ENCODE peak calls at places on chromosomes 13 and 19, in eight cellular contexts. One of them, this sample, is unnamed.

GRCh38 chr13:73158851-73159250 is 100.0 kb downstream of the KLF5 start:
- DNase-seq in esophagus squamous epithelium: no peak
- DNase-seq in cardiac muscle cell: no peak
- DNase-seq in foreskin fibroblast: peak
- DNase-seq in AG04450: peak
- DNase-seq in HFF-Myc: no peak
- DNase-seq in body of pancreas: no peak
- DNase-seq in PC-3: peak
- DNase-seq in this sample: peak

GRCh38 chr13:113116871-113117271 is 5.7 kb upstream of the F10 start:
- DNase-seq in esophagus squamous epithelium: no peak
- DNase-seq in cardiac muscle cell: no peak
- DNase-seq in foreskin fibroblast: no peak
- DNase-seq in AG04450: no peak
- DNase-seq in HFF-Myc: no peak
- DNase-seq in body of pancreas: no peak
- DNase-seq in PC-3: no peak
- DNase-seq in this sample: no peak

GRCh38 chr13:35984776-35985453 is 146.3 kb downstream of the DCLK1 start:
- DNase-seq in esophagus squamous epithelium: no peak
- DNase-seq in cardiac muscle cell: peak
- DNase-seq in foreskin fibroblast: no peak
- DNase-seq in AG04450: no peak
- DNase-seq in HFF-Myc: no peak
- DNase-seq in body of pancreas: no peak
- DNase-seq in PC-3: no peak
- DNase-seq in this sample: no peak

GRCh38 chr13:51451134-51451466 is 1.7 kb downstream of the INTS6 start:
- DNase-seq in esophagus squamous epithelium: no peak
- DNase-seq in cardiac muscle cell: peak
- DNase-seq in foreskin fibroblast: no peak
- DNase-seq in AG04450: no peak
- DNase-seq in HFF-Myc: no peak
- DNase-seq in body of pancreas: no peak
- DNase-seq in PC-3: no peak
- DNase-seq in this sample: no peak

GRCh38 chr13:26555413-26555812 is 2.1 kb upstream of the WASF3 start:
- DNase-seq in esophagus squamous epithelium: no peak
- DNase-seq in cardiac muscle cell: no peak
- DNase-seq in foreskin fibroblast: no peak
- DNase-seq in AG04450: no peak
- DNase-seq in HFF-Myc: no peak
- DNase-seq in body of pancreas: no peak
- DNase-seq in PC-3: no peak
- DNase-seq in this sample: no peak

GRCh38 chr19:19997656-19998268 is 41.5 kb downstream of the ZNF682 start:
- DNase-seq in esophagus squamous epithelium: no peak
- DNase-seq in cardiac muscle cell: peak
- DNase-seq in foreskin fibroblast: no peak
- DNase-seq in AG04450: no peak
- DNase-seq in HFF-Myc: no peak
- DNase-seq in body of pancreas: peak
- DNase-seq in PC-3: no peak
- DNase-seq in this sample: no peak

GRCh38 chr19:30335306-30335886 is 36.8 kb upstream of the ZNF536 start:
- DNase-seq in esophagus squamous epithelium: no peak
- DNase-seq in cardiac muscle cell: no peak
- DNase-seq in foreskin fibroblast: no peak
- DNase-seq in AG04450: no peak
- DNase-seq in HFF-Myc: no peak
- DNase-seq in body of pancreas: no peak
- DNase-seq in PC-3: no peak
- DNase-seq in this sample: no peak

GRCh38 chr13:34627905-34628682 is 314.0 kb upstream of the NBEA start:
- DNase-seq in esophagus squamous epithelium: no peak
- DNase-seq in cardiac muscle cell: no peak
- DNase-seq in foreskin fibroblast: no peak
- DNase-seq in AG04450: no peak
- DNase-seq in HFF-Myc: no peak
- DNase-seq in body of pancreas: no peak
- DNase-seq in PC-3: no peak
- DNase-seq in this sample: no peak

GRCh38 chr13:89455741-89456140 is 1784.6 kb downstream of the SLITRK5 start:
- DNase-seq in esophagus squamous epithelium: no peak
- DNase-seq in cardiac muscle cell: no peak
- DNase-seq in foreskin fibroblast: no peak
- DNase-seq in AG04450: no peak
- DNase-seq in HFF-Myc: no peak
- DNase-seq in body of pancreas: no peak
- DNase-seq in PC-3: peak
- DNase-seq in this sample: no peak

GRCh38 chr13:24033527-24034302 is 126.8 kb upstream of the SPATA13 start:
- DNase-seq in esophagus squamous epithelium: no peak
- DNase-seq in cardiac muscle cell: no peak
- DNase-seq in foreskin fibroblast: peak
- DNase-seq in AG04450: peak
- DNase-seq in HFF-Myc: peak
- DNase-seq in body of pancreas: no peak
- DNase-seq in PC-3: no peak
- DNase-seq in this sample: no peak

GRCh38 chr13:109985871-109986270 is 199.5 kb upstream of the IRS2 start:
- DNase-seq in esophagus squamous epithelium: no peak
- DNase-seq in cardiac muscle cell: no peak
- DNase-seq in foreskin fibroblast: no peak
- DNase-seq in AG04450: no peak
- DNase-seq in HFF-Myc: no peak
- DNase-seq in body of pancreas: no peak
- DNase-seq in PC-3: no peak
- DNase-seq in this sample: no peak

GRCh38 chr13:51923983-51924539 is 62.3 kb downstream of the CCDC70 start:
- DNase-seq in esophagus squamous epithelium: no peak
- DNase-seq in cardiac muscle cell: no peak
- DNase-seq in foreskin fibroblast: no peak
- DNase-seq in AG04450: no peak
- DNase-seq in HFF-Myc: no peak
- DNase-seq in body of pancreas: no peak
- DNase-seq in PC-3: peak
- DNase-seq in this sample: no peak

GRCh38 chr13:91652389-91652788 is 254.0 kb downstream of the GPC5 start:
- DNase-seq in esophagus squamous epithelium: no peak
- DNase-seq in cardiac muscle cell: no peak
- DNase-seq in foreskin fibroblast: no peak
- DNase-seq in AG04450: no peak
- DNase-seq in HFF-Myc: no peak
- DNase-seq in body of pancreas: no peak
- DNase-seq in PC-3: no peak
- DNase-seq in this sample: no peak

GRCh38 chr19:53864308-53864836 is 3.3 kb upstream of the MYADM start:
- DNase-seq in esophagus squamous epithelium: no peak
- DNase-seq in cardiac muscle cell: no peak
- DNase-seq in foreskin fibroblast: no peak
- DNase-seq in AG04450: no peak
- DNase-seq in HFF-Myc: no peak
- DNase-seq in body of pancreas: peak
- DNase-seq in PC-3: peak
- DNase-seq in this sample: no peak

GRCh38 chr13:73223372-73223781 is 164.6 kb downstream of the KLF5 start:
- DNase-seq in esophagus squamous epithelium: no peak
- DNase-seq in cardiac muscle cell: no peak
- DNase-seq in foreskin fibroblast: no peak
- DNase-seq in AG04450: no peak
- DNase-seq in HFF-Myc: no peak
- DNase-seq in body of pancreas: no peak
- DNase-seq in PC-3: peak
- DNase-seq in this sample: no peak

DNA sequence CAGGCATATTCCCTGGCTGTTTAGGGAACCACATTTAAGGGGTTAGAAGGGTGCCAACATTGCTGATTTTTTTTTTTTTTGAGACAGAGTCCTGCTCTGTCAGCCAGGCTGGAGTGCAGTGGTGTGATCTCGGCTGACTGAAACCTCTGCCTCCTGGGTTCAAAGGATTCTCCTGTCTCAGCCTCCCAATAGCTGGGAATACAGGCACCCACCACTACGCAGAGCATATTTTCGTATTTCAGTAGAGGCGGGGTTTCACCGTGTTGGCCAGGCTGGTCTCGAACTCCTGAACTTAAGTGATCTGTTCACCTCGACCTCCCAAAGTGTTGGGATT is 7.8 kb upstream of the CRX start:
- DNase-seq in esophagus squamous epithelium: no peak
- DNase-seq in cardiac muscle cell: no peak
- DNase-seq in foreskin fibroblast: no peak
- DNase-seq in AG04450: no peak
- DNase-seq in HFF-Myc: no peak
- DNase-seq in body of pancreas: no peak
- DNase-seq in PC-3: no peak
- DNase-seq in this sample: no peak
- TF ChIP-seq CTCF in esophagus squamous epithelium: no peak
- TF ChIP-seq CTCF in cardiac muscle cell: no peak
- TF ChIP-seq CTCF in foreskin fibroblast: no peak
- TF ChIP-seq CTCF in AG04450: no peak
- TF ChIP-seq CTCF in HFF-Myc: no peak
- TF ChIP-seq CTCF in body of pancreas: no peak
- TF ChIP-seq CTCF in PC-3: no peak
- TF ChIP-seq CTCF in this sample: no peak

DNA sequence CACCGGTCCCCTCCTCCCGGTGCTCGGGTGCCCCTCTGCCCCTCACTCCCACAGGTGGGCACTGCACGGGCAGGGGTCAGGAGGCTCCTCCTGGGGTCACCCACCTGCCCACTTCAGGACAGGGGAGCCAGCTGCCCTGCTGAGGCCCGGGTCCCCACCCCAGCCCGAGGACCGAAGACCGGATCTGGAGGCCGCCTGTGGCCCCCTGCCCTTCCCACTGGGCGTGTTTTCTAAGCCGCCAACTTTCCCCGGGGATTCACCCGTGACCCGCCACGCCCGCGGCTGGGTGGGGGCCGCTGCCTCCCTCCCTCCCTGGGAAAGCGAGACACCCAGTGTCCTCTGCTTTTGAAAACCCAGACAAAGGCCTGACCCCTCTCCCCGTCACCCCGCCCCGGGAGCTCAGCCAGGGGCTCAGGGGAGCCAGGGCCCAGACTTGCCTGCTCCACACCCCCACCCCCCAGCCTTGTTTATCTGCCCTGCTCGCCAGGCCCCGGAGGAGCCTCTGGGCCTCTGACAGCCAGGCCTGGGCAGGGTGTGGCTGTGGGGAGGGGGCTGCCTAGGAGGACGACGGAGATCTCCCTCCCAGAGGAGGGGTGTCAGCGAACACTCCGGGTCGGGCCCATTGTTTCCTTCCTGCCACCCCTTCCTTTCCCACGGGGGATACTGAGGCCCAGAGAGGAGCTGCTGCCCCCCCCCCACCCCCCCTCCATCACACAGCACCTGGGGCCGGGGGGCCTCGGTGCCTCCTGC is 1.4 kb downstream of the PALM start:
- DNase-seq in esophagus squamous epithelium: no peak
- DNase-seq in cardiac muscle cell: no peak
- DNase-seq in foreskin fibroblast: no peak
- DNase-seq in AG04450: no peak
- DNase-seq in HFF-Myc: no peak
- DNase-seq in body of pancreas: no peak
- DNase-seq in PC-3: no peak
- DNase-seq in this sample: no peak
- H3K4me3 ChIP-seq in esophagus squamous epithelium: peak
- H3K4me3 ChIP-seq in cardiac muscle cell: peak
- H3K4me3 ChIP-seq in foreskin fibroblast: no peak
- H3K4me3 ChIP-seq in AG04450: peak
- H3K4me3 ChIP-seq in HFF-Myc: peak
- H3K4me3 ChIP-seq in body of pancreas: no peak
- H3K4me3 ChIP-seq in PC-3: no peak
- H3K4me3 ChIP-seq in this sample: peak

GRCh38 chr13:68927387-68928026 is 1180.1 kb upstream of the ATXN8OS start:
- DNase-seq in esophagus squamous epithelium: no peak
- DNase-seq in cardiac muscle cell: peak
- DNase-seq in foreskin fibroblast: no peak
- DNase-seq in AG04450: no peak
- DNase-seq in HFF-Myc: no peak
- DNase-seq in body of pancreas: no peak
- DNase-seq in PC-3: peak
- DNase-seq in this sample: no peak
- TF ChIP-seq CTCF in esophagus squamous epithelium: no peak
- TF ChIP-seq CTCF in cardiac muscle cell: no peak
- TF ChIP-seq CTCF in foreskin fibroblast: no peak
- TF ChIP-seq CTCF in AG04450: no peak
- TF ChIP-seq CTCF in HFF-Myc: no peak
- TF ChIP-seq CTCF in body of pancreas: peak
- TF ChIP-seq CTCF in PC-3: peak
- TF ChIP-seq CTCF in this sample: peak

GRCh38 chr13:78659450-78660110 is 625 bp upstream of the OBI1 start:
- DNase-seq in esophagus squamous epithelium: no peak
- DNase-seq in cardiac muscle cell: no peak
- DNase-seq in foreskin fibroblast: no peak
- DNase-seq in AG04450: no peak
- DNase-seq in HFF-Myc: no peak
- DNase-seq in body of pancreas: no peak
- DNase-seq in PC-3: no peak
- DNase-seq in this sample: no peak
- H3K4me3 ChIP-seq in esophagus squamous epithelium: peak
- H3K4me3 ChIP-seq in cardiac muscle cell: peak
- H3K4me3 ChIP-seq in foreskin fibroblast: peak
- H3K4me3 ChIP-seq in AG04450: peak
- H3K4me3 ChIP-seq in HFF-Myc: peak
- H3K4me3 ChIP-seq in body of pancreas: peak
- H3K4me3 ChIP-seq in PC-3: peak
- H3K4me3 ChIP-seq in this sample: peak

DNA sequence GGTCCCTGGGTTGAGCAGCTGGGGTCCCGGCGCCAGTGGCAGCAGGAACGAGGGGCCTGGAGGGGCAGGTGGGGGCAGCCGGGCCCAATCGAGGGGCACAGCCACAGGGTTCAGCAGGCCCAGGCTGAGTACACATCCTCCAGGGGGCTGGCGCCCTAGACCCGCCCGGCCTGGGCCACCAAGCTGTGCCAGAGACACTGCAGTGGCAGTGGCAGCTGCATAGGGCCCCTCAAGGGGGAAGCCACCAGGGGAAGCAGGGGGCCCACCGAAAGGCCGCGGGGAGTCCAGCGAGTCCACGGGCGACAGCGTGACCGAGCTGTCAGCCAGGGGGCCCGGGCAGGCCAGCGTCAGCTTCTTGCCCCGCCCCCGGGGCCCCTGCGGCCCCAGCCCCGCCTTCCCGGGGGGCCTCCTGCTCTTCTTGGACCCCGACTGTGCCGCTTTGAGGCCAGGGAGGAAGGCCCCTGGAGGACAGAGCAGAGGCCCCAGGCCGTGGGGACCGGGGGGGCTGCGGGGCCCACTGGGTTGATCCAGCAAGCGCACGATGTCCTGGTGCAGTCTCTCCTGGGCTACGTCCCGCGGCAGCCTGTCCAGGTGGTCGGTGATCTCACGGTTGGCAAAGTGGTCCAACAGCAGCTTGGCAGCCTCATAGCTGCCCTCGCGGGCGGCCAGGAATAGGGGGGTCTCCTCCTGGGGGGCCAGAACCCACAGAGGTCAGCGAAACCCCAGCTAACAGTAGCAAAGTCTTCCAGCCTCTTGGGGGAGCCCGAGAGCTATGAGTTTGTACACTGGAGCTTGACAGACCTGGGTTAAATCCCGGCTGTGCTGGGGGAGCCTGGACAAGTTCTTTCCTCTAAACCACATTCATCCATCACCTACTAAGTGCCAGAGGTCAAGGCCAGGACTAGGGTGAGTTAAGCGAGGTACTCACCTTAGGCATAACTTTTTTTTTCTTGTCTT is 39.5 kb downstream of the NOTCH3 start:
- DNase-seq in esophagus squamous epithelium: no peak
- DNase-seq in cardiac muscle cell: no peak
- DNase-seq in foreskin fibroblast: no peak
- DNase-seq in AG04450: no peak
- DNase-seq in HFF-Myc: no peak
- DNase-seq in body of pancreas: no peak
- DNase-seq in PC-3: peak
- DNase-seq in this sample: no peak
- TF ChIP-seq CTCF in esophagus squamous epithelium: peak
- TF ChIP-seq CTCF in cardiac muscle cell: peak
- TF ChIP-seq CTCF in foreskin fibroblast: peak
- TF ChIP-seq CTCF in AG04450: peak
- TF ChIP-seq CTCF in HFF-Myc: peak
- TF ChIP-seq CTCF in body of pancreas: no peak
- TF ChIP-seq CTCF in PC-3: peak
- TF ChIP-seq CTCF in this sample: peak